ENCODE peak calls at places on chromosomes 2 and 18, in five cellular contexts. Y, L, U, S and M are unnamed samples.

GRCh38 chr2:188032306-188032705 is 259.4 kb upstream of the GULP1 start:
- DNase-seq in Y (no peak), L (no peak), U (no peak), S (no peak), M (no peak)

GRCh38 chr2:14016289-14016955 is 616.1 kb upstream of the LRATD1 start:
- DNase-seq in Y (peak; percentile 66), L (no peak), U (no peak), S (no peak), M (peak; percentile 50)

GRCh38 chr2:207792244-207792785 is 22.6 kb upstream of the FZD5 start:
- DNase-seq in Y (no peak), L (peak; percentile 49), U (no peak), S (no peak), M (peak; percentile 50)

GRCh38 chr2:5473596-5473995 is 218.6 kb upstream of the SOX11 start:
- DNase-seq in Y (no peak), L (no peak), U (no peak), S (no peak), M (no peak)

GRCh38 chr2:31227711-31228125 is 6.2 kb upstream of the EHD3 start:
- DNase-seq in Y (no peak), L (no peak), U (no peak), S (no peak), M (no peak)

GRCh38 chr18:34159691-34160185 is 65.0 kb downstream of the NOL4 start:
- DNase-seq in Y (no peak), L (no peak), U (no peak), S (peak; percentile 27), M (no peak)

GRCh38 chr2:8568543-8569302 is 113.1 kb upstream of the ID2 start:
- DNase-seq in Y (no peak), L (peak; percentile 17), U (no peak), S (no peak), M (peak; percentile 13)

GRCh38 chr2:28513097-28513496 is 17.2 kb downstream of the PLB1 start:
- DNase-seq in Y (no peak), L (no peak), U (no peak), S (no peak), M (no peak)

GRCh38 chr2:30200875-30201274 is 30.5 kb upstream of the LBH start:
- DNase-seq in Y (no peak), L (no peak), U (no peak), S (no peak), M (no peak)

GRCh38 chr18:73826098-73826497 is 321.5 kb downstream of the FBXO15 start:
- DNase-seq in Y (no peak), L (peak; percentile 41), U (no peak), S (no peak), M (no peak)

GRCh38 chr18:77082316-77082715 is 50.3 kb downstream of the MBP start:
- DNase-seq in Y (no peak), L (no peak), U (no peak), S (no peak), M (no peak)

GRCh38 chr2:127175821-127176354 is 44.2 kb downstream of the CYP27C1 start:
- DNase-seq in Y (no peak), L (peak; percentile 76), U (no peak), S (no peak), M (no peak)

GRCh38 chr2:46385786-46386577 is 88.8 kb downstream of the EPAS1 start:
- DNase-seq in Y (no peak), L (peak; percentile 75), U (no peak), S (no peak), M (no peak)

GRCh38 chr2:25310965-25311865 is 30.5 kb downstream of the DNMT3A start:
- DNase-seq in Y (peak; percentile 91), L (no peak), U (no peak), S (peak; percentile 56), M (peak; percentile 71)
- H3K4me3 ChIP-seq in Y (no peak overlapping the region), L (no peak overlapping the region), U (no peak overlapping the region), S (no peak overlapping the region), M (no peak overlapping the region)

DNA sequence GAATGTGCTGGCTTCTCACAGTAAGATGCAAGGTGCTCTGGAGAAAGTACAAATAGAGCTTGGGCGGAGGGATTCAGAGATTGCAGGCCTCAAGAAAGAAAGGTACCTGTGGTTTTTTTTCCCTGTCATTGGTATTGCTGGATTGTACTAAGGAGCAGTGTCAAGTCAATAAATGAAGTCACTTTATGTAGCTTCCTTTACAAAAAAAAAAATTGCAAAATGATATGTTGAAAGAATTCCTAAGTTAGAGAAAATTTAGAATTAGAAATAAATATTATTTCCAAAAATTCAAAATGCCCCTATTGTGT is 80.0 kb downstream of the GTF3C3 start:
- DNase-seq in Y (no peak), L (no peak), U (no peak), S (no peak), M (no peak)
- H3K4me3 ChIP-seq in Y (no peak overlapping the region), L (peak overlapping the region; percentile 23), U (no peak overlapping the region), S (no peak overlapping the region), M (no peak overlapping the region)

GRCh38 chr2:213251618-213252017 is 32.6 kb upstream of the SPAG16 start:
- DNase-seq in Y (peak; percentile 29), L (peak; percentile 77), U (no peak), S (no peak), M (no peak)
- H3K4me3 ChIP-seq in Y (no peak overlapping the region), L (no peak overlapping the region), U (no peak overlapping the region), S (peak overlapping the region; percentile 19), M (no peak overlapping the region)

GRCh38 chr2:25980076-25980887 is 2.0 kb downstream of the KIF3C start:
- DNase-seq in Y (no peak), L (no peak), U (no peak), S (no peak), M (no peak)

GRCh38 chr2:25977768-25978167 is 4.5 kb downstream of the KIF3C start:
- DNase-seq in Y (no peak), L (peak; percentile 30), U (no peak), S (no peak), M (no peak)

GRCh38 chr2:25980951-25981350 is 1.3 kb downstream of the KIF3C start:
- DNase-seq in Y (no peak), L (no peak), U (no peak), S (no peak), M (no peak)

GRCh38 chr2:25979006-25979405 is 3.3 kb downstream of the KIF3C start:
- DNase-seq in Y (no peak), L (peak; percentile 17), U (no peak), S (no peak), M (no peak)

GRCh38 chr2:25976884-25977741 is 5.2 kb downstream of the KIF3C start:
- DNase-seq in Y (no peak), L (no peak), U (no peak), S (no peak), M (peak; percentile 38)
- H3K4me3 ChIP-seq in Y (no peak overlapping the region), L (no peak overlapping the region), U (no peak overlapping the region), S (peak overlapping the region; percentile 88), M (no peak overlapping the region)

GRCh38 chr18:67516432-67517223 is at the start of gene DSEL:
- DNase-seq in Y (peak; percentile 96), L (peak; percentile 97), U (peak; percentile 99), S (peak; percentile 100), M (peak; percentile 99)
- H3K4me3 ChIP-seq in Y (peak within 1 kb of the TSS; percentile 56), L (peak within 1 kb of the TSS; percentile 87), U (peak within 1 kb of the TSS; percentile 93), S (peak within 1 kb of the TSS; percentile 91), M (peak within 1 kb of the TSS; percentile 88)